ENCODE peak calls at places on chromosomes 16 and 17, in eight cellular contexts. F, U, N, M, D, E, C and Z are unnamed samples.
A peak's percentile ranks its signal among the peaks of the same experiment; 100 is the strongest.

GRCh38 chr16:86854895-86855294 is 276.5 kb downstream of the FOXL1 start:
- DNase-seq in F (no peak), U (no peak), N (no peak), M (no peak), D (no peak), E (no peak), C (no peak), Z (no peak)

GRCh38 chr16:1619976-1620375 is 7.8 kb downstream of the CRAMP1 start:
- DNase-seq in F (no peak), U (no peak), N (no peak), M (no peak), D (no peak), E (no peak), C (no peak), Z (no peak)

GRCh38 chr17:80254396-80255241 is 6.0 kb upstream of the RNF213 start:
- DNase-seq in F (no peak), U (peak; percentile 58), N (no peak), M (no peak), D (peak; percentile 70), E (no peak), C (no peak), Z (peak; percentile 84)

GRCh38 chr17:77716289-77716929 is 242.1 kb upstream of the TNRC6C start:
- DNase-seq in F (no peak), U (no peak), N (no peak), M (no peak), D (no peak), E (no peak), C (no peak), Z (no peak)

GRCh38 chr16:24544640-24545039 is 5.3 kb downstream of the RBBP6 start:
- DNase-seq in F (no peak), U (no peak), N (no peak), M (no peak), D (no peak), E (no peak), C (no peak), Z (no peak)

GRCh38 chr16:2859686-2860265 is 1.8 kb upstream of the PRSS22 start:
- DNase-seq in F (no peak), U (no peak), N (no peak), M (no peak), D (no peak), E (no peak), C (no peak), Z (no peak)

GRCh38 chr17:79188048-79188447 is 113.4 kb downstream of the ENGASE start:
- DNase-seq in F (no peak), U (no peak), N (no peak), M (no peak), D (no peak), E (no peak), C (no peak), Z (no peak)

GRCh38 chr17:51820252-51820651 is 338.3 kb downstream of the CA10 start:
- DNase-seq in F (no peak), U (no peak), N (no peak), M (no peak), D (no peak), E (no peak), C (no peak), Z (no peak)

GRCh38 chr17:30340957-30341356 is 7.1 kb upstream of the TMIGD1 start:
- DNase-seq in F (no peak), U (no peak), N (no peak), M (no peak), D (no peak), E (no peak), C (no peak), Z (no peak)

GRCh38 chr16:1989826-1990335 is at the start of gene SYNGR3:
- DNase-seq in F (no peak), U (no peak), N (no peak), M (no peak), D (no peak), E (no peak), C (no peak), Z (no peak)

GRCh38 chr16:14378131-14378551 is 251.9 kb downstream of the PARN start:
- DNase-seq in F (no peak), U (no peak), N (no peak), M (no peak), D (no peak), E (no peak), C (no peak), Z (no peak)

GRCh38 chr16:65829076-65829475 is 537.4 kb upstream of the CDH5 start:
- DNase-seq in F (no peak), U (no peak), N (no peak), M (no peak), D (no peak), E (no peak), C (no peak), Z (no peak)

GRCh38 chr16:65832679-65833078 is 533.8 kb upstream of the CDH5 start:
- DNase-seq in F (no peak), U (no peak), N (no peak), M (no peak), D (no peak), E (no peak), C (no peak), Z (no peak)

GRCh38 chr16:65834680-65835079 is 531.8 kb upstream of the CDH5 start:
- DNase-seq in F (no peak), U (no peak), N (no peak), M (no peak), D (no peak), E (no peak), C (no peak), Z (no peak)

GRCh38 chr16:65833171-65833871 is 533.2 kb upstream of the CDH5 start:
- DNase-seq in F (no peak), U (no peak), N (no peak), M (no peak), D (no peak), E (no peak), C (no peak), Z (peak; percentile 89)

GRCh38 chr16:65832269-65832668 is 534.2 kb upstream of the CDH5 start:
- DNase-seq in F (no peak), U (no peak), N (no peak), M (no peak), D (no peak), E (no peak), C (no peak), Z (no peak)
- H3K4me3 ChIP-seq in F (no peak overlapping the region), U (no peak overlapping the region), N (no peak overlapping the region), M (no peak overlapping the region), D (no peak overlapping the region), E (no peak overlapping the region), C (no peak overlapping the region), Z (no peak overlapping the region)

GRCh38 chr17:75182319-75182568 is 515 bp downstream of the SUMO2 start:
- DNase-seq in F (no peak), U (peak; percentile 26), N (peak; percentile 93), M (no peak), D (no peak), E (peak; percentile 60), C (no peak), Z (no peak)

GRCh38 chr17:75181608-75182318 is 996 bp downstream of the SUMO2 start:
- DNase-seq in F (peak; percentile 88), U (peak; percentile 28), N (no peak), M (no peak), D (peak; percentile 30), E (no peak), C (no peak), Z (peak; percentile 19)

GRCh38 chr17:75183999-75184884 is 1.5 kb upstream of the SUMO2 start:
- DNase-seq in F (no peak), U (no peak), N (peak; percentile 31), M (peak; percentile 8), D (no peak), E (no peak), C (peak; percentile 25), Z (no peak)

GRCh38 chr17:75181110-75181509 is 1.6 kb downstream of the SUMO2 start:
- DNase-seq in F (no peak), U (no peak), N (no peak), M (no peak), D (no peak), E (no peak), C (no peak), Z (no peak)

DNA sequence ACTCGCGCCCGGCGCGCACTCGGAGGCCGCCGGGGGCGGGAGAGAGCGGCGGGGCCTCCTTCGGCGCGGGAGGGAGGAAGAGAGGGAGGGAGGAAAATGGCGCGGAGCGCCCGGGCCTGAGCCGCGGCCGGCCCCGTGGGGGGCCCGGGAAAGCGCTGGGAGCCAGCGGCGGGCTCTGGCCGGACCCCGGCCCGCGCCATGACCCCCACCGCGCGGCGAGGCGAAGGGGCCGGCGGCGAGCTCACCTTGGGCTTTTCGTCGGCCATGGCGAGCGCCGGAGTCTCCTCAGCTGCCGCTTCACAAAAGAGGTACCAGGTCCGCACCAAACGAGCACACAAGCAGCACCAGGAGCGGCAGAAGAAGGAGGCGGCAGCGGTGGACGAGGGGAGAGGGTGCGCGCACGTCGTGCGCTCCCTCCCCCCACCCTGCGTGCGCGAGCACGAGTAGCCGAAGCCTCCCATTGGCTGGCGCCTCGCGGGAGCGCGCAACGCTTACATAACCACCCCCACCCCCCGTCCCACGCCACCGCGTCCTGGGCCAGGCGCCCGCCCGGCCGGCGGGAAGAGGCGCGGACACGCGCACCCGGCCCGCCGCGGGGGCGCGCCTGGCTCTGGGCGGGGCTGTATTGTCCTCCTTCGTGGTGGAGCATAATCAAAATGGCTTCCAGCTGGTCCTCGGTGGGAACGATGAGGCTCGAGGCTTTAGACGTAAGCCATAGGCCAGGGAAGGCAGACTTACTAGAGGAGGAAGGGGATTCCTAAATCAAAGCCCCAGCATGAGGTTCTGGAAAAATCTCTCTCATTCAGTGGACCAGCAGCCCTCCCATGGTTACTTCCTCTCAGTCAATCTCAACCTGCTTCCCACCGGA is at the start of gene SUMO2:
- DNase-seq in F (peak; percentile 99), U (peak; percentile 97), N (peak; percentile 99), M (peak; percentile 98), D (peak; percentile 97), E (peak; percentile 98), C (peak; percentile 97), Z (peak; percentile 95)
- TF ChIP-seq CTCF in F (no peak), U (no peak), N (peak; percentile 31), M (peak; percentile 40), D (no peak), E (no peak), C (no peak), Z (peak; percentile 54)

DNA sequence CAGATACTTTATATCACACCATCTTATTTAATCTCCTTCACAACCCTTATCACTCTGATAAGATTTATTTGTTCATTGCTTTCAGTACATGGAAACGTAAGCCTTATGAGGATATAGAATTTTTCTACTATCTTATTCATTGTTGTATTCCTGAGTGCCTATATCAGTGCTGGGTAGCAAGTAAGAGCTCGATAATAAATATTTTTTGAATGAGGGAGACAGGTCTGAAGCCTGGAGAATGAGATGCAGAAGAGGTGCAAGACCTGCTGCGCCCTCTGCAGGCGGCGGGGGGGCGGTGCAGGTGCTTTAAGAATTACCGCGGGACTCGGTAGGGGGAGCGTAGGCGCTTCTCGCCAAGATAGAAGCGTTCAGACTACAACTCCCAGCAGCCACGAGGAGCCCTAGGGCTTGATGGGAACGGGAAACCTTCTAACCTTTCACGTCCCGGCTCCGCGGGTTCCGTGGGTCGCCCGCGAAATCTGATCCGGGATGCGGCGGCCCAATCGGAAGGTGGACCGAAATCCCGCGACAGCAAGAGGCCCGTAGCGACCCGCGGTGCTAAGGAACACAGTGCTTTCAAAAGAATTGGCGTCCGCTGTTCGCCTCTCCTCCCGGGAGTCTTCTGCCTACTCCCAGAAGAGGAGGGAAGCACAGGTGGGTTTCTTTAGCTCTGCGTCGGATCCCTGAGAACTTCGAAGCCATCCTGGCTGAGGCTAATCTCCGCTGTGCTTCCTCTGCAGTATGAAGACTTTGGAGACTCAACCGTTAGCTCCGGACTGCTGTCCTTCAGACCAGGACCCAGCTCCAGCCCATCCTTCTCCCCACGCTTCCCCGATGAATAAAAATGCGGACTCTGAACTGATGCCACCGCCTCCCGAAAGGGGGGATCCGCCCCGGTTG is at the start of gene WRAP53:
- DNase-seq in F (peak; percentile 99), U (peak; percentile 98), N (peak; percentile 99), M (peak; percentile 97), D (peak; percentile 97), E (peak; percentile 96), C (peak; percentile 99), Z (peak; percentile 98)
- TF ChIP-seq POLR2A in F (no peak), U (no peak), N (no peak), M (peak; percentile 17), D (no peak), E (peak; percentile 64), C (no peak), Z (peak; percentile 58)

GRCh38 chr17:50101346-50102163 is 6.4 kb downstream of the PDK2 start:
- DNase-seq in F (no peak), U (peak; percentile 73), N (no peak), M (peak; percentile 91), D (peak; percentile 87), E (peak; percentile 61), C (peak; percentile 81), Z (no peak)
- H3K4me3 ChIP-seq in F (no peak overlapping the region), U (peak overlapping the region; percentile 5), N (no peak overlapping the region), M (peak overlapping the region; percentile 2), D (no peak overlapping the region), E (no peak overlapping the region), C (no peak overlapping the region), Z (no peak overlapping the region)